ENCODE peak calls at places on chromosomes 7 and 10, in six cellular contexts. One of them, this sample, is unnamed.
A peak's percentile ranks its signal among the peaks of the same experiment; 100 is the strongest.

GRCh38 chr10:122435212-122435827 is 19.1 kb upstream of the ARMS2 start:
- DNase-seq in IMR-90: peak; percentile 55
- DNase-seq in stomach: no peak
- DNase-seq in cardiac muscle cell: peak; percentile 65
- DNase-seq in neural progenitor cell: peak; percentile 72
- DNase-seq in GM12865: peak; percentile 35
- DNase-seq in this sample: no peak

GRCh38 chr10:74371696-74372095 is 220.7 kb downstream of the ADK start:
- DNase-seq in IMR-90: peak; percentile 51
- DNase-seq in stomach: no peak
- DNase-seq in cardiac muscle cell: peak; percentile 72
- DNase-seq in neural progenitor cell: no peak
- DNase-seq in GM12865: no peak
- DNase-seq in this sample: no peak

GRCh38 chr7:151851160-151851751 is 25.7 kb downstream of the PRKAG2 start:
- DNase-seq in IMR-90: no peak
- DNase-seq in stomach: peak; percentile 80
- DNase-seq in cardiac muscle cell: no peak
- DNase-seq in neural progenitor cell: no peak
- DNase-seq in GM12865: peak; percentile 23
- DNase-seq in this sample: no peak

GRCh38 chr7:106112118-106112971 is at the start of gene SYPL1:
- DNase-seq in IMR-90: peak; percentile 88
- DNase-seq in stomach: peak; percentile 94
- DNase-seq in cardiac muscle cell: peak; percentile 97
- DNase-seq in neural progenitor cell: peak; percentile 95
- DNase-seq in GM12865: peak; percentile 96
- DNase-seq in this sample: peak; percentile 96

GRCh38 chr10:127524229-127524628 is 24.9 kb upstream of the NPS start:
- DNase-seq in IMR-90: no peak
- DNase-seq in stomach: no peak
- DNase-seq in cardiac muscle cell: no peak
- DNase-seq in neural progenitor cell: peak; percentile 42
- DNase-seq in GM12865: no peak
- DNase-seq in this sample: no peak

GRCh38 chr10:104301907-104302690 is 33.1 kb downstream of the GSTO2 start:
- DNase-seq in IMR-90: peak; percentile 40
- DNase-seq in stomach: no peak
- DNase-seq in cardiac muscle cell: peak; percentile 53
- DNase-seq in neural progenitor cell: no peak
- DNase-seq in GM12865: no peak
- DNase-seq in this sample: no peak

GRCh38 chr7:108363659-108364058 is 92.6 kb downstream of the NRCAM start:
- DNase-seq in IMR-90: no peak
- DNase-seq in stomach: no peak
- DNase-seq in cardiac muscle cell: no peak
- DNase-seq in neural progenitor cell: no peak
- DNase-seq in GM12865: no peak
- DNase-seq in this sample: no peak

GRCh38 chr10:126199221-126199998 is 188.9 kb downstream of the ADAM12 start:
- DNase-seq in IMR-90: peak; percentile 100
- DNase-seq in stomach: no peak
- DNase-seq in cardiac muscle cell: peak; percentile 95
- DNase-seq in neural progenitor cell: no peak
- DNase-seq in GM12865: no peak
- DNase-seq in this sample: no peak

GRCh38 chr7:151175793-151176311 is 8.4 kb upstream of the GBX1 start:
- DNase-seq in IMR-90: no peak
- DNase-seq in stomach: peak; percentile 24
- DNase-seq in cardiac muscle cell: no peak
- DNase-seq in neural progenitor cell: no peak
- DNase-seq in GM12865: no peak
- DNase-seq in this sample: no peak

GRCh38 chr7:19284596-19285300 is 139.5 kb upstream of the FERD3L start:
- DNase-seq in IMR-90: peak; percentile 72
- DNase-seq in stomach: no peak
- DNase-seq in cardiac muscle cell: peak; percentile 38
- DNase-seq in neural progenitor cell: no peak
- DNase-seq in GM12865: no peak
- DNase-seq in this sample: no peak

GRCh38 chr7:119935418-119936025 is 337.5 kb upstream of the KCND2 start:
- DNase-seq in IMR-90: peak; percentile 62
- DNase-seq in stomach: no peak
- DNase-seq in cardiac muscle cell: peak; percentile 76
- DNase-seq in neural progenitor cell: peak; percentile 60
- DNase-seq in GM12865: peak; percentile 45
- DNase-seq in this sample: no peak
- TF ChIP-seq CTCF in IMR-90: peak; percentile 63
- TF ChIP-seq CTCF in stomach: no peak
- TF ChIP-seq CTCF in cardiac muscle cell: peak; percentile 51
- TF ChIP-seq CTCF in neural progenitor cell: peak; percentile 68
- TF ChIP-seq CTCF in GM12865: peak; percentile 26
- TF ChIP-seq CTCF in this sample: peak; percentile 52

GRCh38 chr10:85111271-85111670 is 782.9 kb downstream of the CCSER2 start:
- DNase-seq in IMR-90: no peak
- DNase-seq in stomach: no peak
- DNase-seq in cardiac muscle cell: no peak
- DNase-seq in neural progenitor cell: no peak
- DNase-seq in GM12865: no peak
- DNase-seq in this sample: no peak

GRCh38 chr10:85100495-85100894 is 772.1 kb downstream of the CCSER2 start:
- DNase-seq in IMR-90: no peak
- DNase-seq in stomach: no peak
- DNase-seq in cardiac muscle cell: no peak
- DNase-seq in neural progenitor cell: no peak
- DNase-seq in GM12865: no peak
- DNase-seq in this sample: no peak

DNA sequence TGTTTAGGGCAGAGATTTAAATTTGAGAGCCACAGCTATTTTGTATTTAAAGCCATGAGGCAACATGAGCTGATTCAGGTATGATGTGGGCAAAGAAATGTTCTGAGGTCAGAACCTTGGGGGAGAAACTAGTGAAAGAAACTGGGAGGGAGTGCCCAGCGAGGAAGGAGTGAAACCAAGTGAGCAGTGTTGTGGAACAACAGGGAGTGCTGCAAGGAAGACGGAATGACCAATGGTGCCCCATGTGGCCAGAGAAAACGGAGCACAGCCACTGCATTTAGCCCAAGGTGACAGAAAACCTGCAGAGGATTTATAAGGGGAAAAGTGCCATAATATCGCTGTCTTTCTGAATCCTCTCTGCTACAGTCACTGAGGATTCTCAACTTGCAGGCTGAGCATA is 777.2 kb downstream of the CCSER2 start:
- DNase-seq in IMR-90: no peak
- DNase-seq in stomach: no peak
- DNase-seq in cardiac muscle cell: no peak
- DNase-seq in neural progenitor cell: peak; percentile 26
- DNase-seq in GM12865: no peak
- DNase-seq in this sample: peak; percentile 10
- TF ChIP-seq CTCF in IMR-90: no peak
- TF ChIP-seq CTCF in stomach: no peak
- TF ChIP-seq CTCF in cardiac muscle cell: no peak
- TF ChIP-seq CTCF in neural progenitor cell: peak; percentile 48
- TF ChIP-seq CTCF in GM12865: no peak
- TF ChIP-seq CTCF in this sample: no peak

DNA sequence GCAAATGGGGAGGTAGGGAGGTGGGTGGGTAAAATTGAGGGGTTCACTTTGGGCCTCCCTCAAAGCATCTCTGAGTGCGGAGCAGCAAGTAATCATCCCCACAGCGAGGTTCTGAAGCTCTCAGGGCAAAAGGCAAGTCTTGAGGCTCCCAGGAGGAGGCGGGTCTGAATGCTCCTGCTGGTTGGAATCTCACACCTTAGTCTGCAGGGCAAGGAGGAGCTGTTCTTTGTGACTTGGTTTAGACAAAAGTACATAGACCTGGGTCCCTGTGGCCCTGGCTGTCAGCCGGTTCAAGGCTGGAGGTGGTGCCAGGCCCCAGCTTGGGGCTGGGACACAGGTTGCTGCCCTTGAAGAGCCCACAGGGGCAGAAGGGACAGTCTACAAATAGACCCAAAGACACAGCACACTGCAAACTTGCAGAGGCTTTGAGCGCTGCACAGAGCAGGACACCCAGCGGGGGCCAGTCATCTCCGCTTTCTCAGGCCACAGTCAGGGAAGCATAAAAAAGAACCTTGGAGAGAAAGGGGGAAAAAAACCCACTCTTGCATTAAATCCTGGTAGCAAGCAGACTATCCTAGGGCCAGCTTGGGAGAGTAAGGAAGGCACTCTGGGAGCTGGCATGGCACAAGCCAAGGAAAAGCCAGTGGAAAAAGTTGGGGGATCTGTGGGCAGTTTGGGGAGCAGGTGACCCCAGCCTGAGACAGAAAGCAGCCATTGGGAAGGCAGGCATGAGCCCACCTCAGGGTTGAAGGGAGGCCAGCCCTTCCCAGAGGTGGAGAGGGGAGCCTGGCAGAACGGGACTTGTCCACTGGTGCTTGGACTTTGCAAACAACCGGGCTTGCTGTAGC is 928 bp upstream of the C10orf71 start:
- DNase-seq in IMR-90: no peak
- DNase-seq in stomach: no peak
- DNase-seq in cardiac muscle cell: no peak
- DNase-seq in neural progenitor cell: peak; percentile 31
- DNase-seq in GM12865: no peak
- DNase-seq in this sample: no peak
- TF ChIP-seq CTCF in IMR-90: no peak
- TF ChIP-seq CTCF in stomach: no peak
- TF ChIP-seq CTCF in cardiac muscle cell: no peak
- TF ChIP-seq CTCF in neural progenitor cell: no peak
- TF ChIP-seq CTCF in GM12865: no peak
- TF ChIP-seq CTCF in this sample: no peak

GRCh38 chr10:114819313-114819712 is 2.3 kb upstream of the FHIP2A start:
- DNase-seq in IMR-90: no peak
- DNase-seq in stomach: no peak
- DNase-seq in cardiac muscle cell: no peak
- DNase-seq in neural progenitor cell: no peak
- DNase-seq in GM12865: no peak
- DNase-seq in this sample: no peak

GRCh38 chr10:114821915-114822770 is 563 bp downstream of the FHIP2A start:
- DNase-seq in IMR-90: peak; percentile 14
- DNase-seq in stomach: peak; percentile 46
- DNase-seq in cardiac muscle cell: peak; percentile 62
- DNase-seq in neural progenitor cell: peak; percentile 53
- DNase-seq in GM12865: peak; percentile 66
- DNase-seq in this sample: peak; percentile 54

GRCh38 chr10:114822771-114823463 is 1.3 kb downstream of the FHIP2A start:
- DNase-seq in IMR-90: peak; percentile 74
- DNase-seq in stomach: no peak
- DNase-seq in cardiac muscle cell: peak; percentile 60
- DNase-seq in neural progenitor cell: no peak
- DNase-seq in GM12865: no peak
- DNase-seq in this sample: no peak

GRCh38 chr10:114824396-114824795 is 2.8 kb downstream of the FHIP2A start:
- DNase-seq in IMR-90: peak; percentile 21
- DNase-seq in stomach: no peak
- DNase-seq in cardiac muscle cell: no peak
- DNase-seq in neural progenitor cell: no peak
- DNase-seq in GM12865: no peak
- DNase-seq in this sample: no peak

GRCh38 chr10:114821293-114821914 is at the start of gene FHIP2A:
- DNase-seq in IMR-90: peak; percentile 66
- DNase-seq in stomach: peak; percentile 82
- DNase-seq in cardiac muscle cell: peak; percentile 87
- DNase-seq in neural progenitor cell: peak; percentile 89
- DNase-seq in GM12865: peak; percentile 85
- DNase-seq in this sample: peak; percentile 94
- TF ChIP-seq CTCF in IMR-90: peak; percentile 73
- TF ChIP-seq CTCF in stomach: no peak
- TF ChIP-seq CTCF in cardiac muscle cell: peak; percentile 38
- TF ChIP-seq CTCF in neural progenitor cell: peak; percentile 59
- TF ChIP-seq CTCF in GM12865: peak; percentile 67
- TF ChIP-seq CTCF in this sample: peak; percentile 66

GRCh38 chr10:26857991-26858706 is 2.6 kb downstream of the ABI1 start:
- DNase-seq in IMR-90: peak; percentile 23
- DNase-seq in stomach: no peak
- DNase-seq in cardiac muscle cell: no peak
- DNase-seq in neural progenitor cell: no peak
- DNase-seq in GM12865: peak; percentile 74
- DNase-seq in this sample: no peak

GRCh38 chr10:26855186-26855585 is 5.6 kb downstream of the ABI1 start:
- DNase-seq in IMR-90: peak; percentile 50
- DNase-seq in stomach: no peak
- DNase-seq in cardiac muscle cell: peak; percentile 31
- DNase-seq in neural progenitor cell: no peak
- DNase-seq in GM12865: no peak
- DNase-seq in this sample: no peak

GRCh38 chr10:26859241-26860025 is 1.3 kb downstream of the ABI1 start:
- DNase-seq in IMR-90: peak; percentile 38
- DNase-seq in stomach: no peak
- DNase-seq in cardiac muscle cell: no peak
- DNase-seq in neural progenitor cell: peak; percentile 20
- DNase-seq in GM12865: no peak
- DNase-seq in this sample: no peak

GRCh38 chr10:26858707-26859034 is 2.1 kb downstream of the ABI1 start:
- DNase-seq in IMR-90: no peak
- DNase-seq in stomach: no peak
- DNase-seq in cardiac muscle cell: peak; percentile 34
- DNase-seq in neural progenitor cell: no peak
- DNase-seq in GM12865: peak; percentile 25
- DNase-seq in this sample: no peak

GRCh38 chr10:26854524-26854923 is 6.2 kb downstream of the ABI1 start:
- DNase-seq in IMR-90: peak; percentile 24
- DNase-seq in stomach: no peak
- DNase-seq in cardiac muscle cell: peak; percentile 5
- DNase-seq in neural progenitor cell: no peak
- DNase-seq in GM12865: no peak
- DNase-seq in this sample: no peak
- TF ChIP-seq CTCF in IMR-90: no peak
- TF ChIP-seq CTCF in stomach: no peak
- TF ChIP-seq CTCF in cardiac muscle cell: no peak
- TF ChIP-seq CTCF in neural progenitor cell: no peak
- TF ChIP-seq CTCF in GM12865: no peak
- TF ChIP-seq CTCF in this sample: no peak

GRCh38 chr10:114387784-114388183 is 16.5 kb downstream of the AFAP1L2 start:
- DNase-seq in IMR-90: no peak
- DNase-seq in stomach: no peak
- DNase-seq in cardiac muscle cell: no peak
- DNase-seq in neural progenitor cell: peak; percentile 23
- DNase-seq in GM12865: no peak
- DNase-seq in this sample: no peak
- TF ChIP-seq CTCF in IMR-90: no peak
- TF ChIP-seq CTCF in stomach: no peak
- TF ChIP-seq CTCF in cardiac muscle cell: no peak
- TF ChIP-seq CTCF in neural progenitor cell: peak; percentile 50
- TF ChIP-seq CTCF in GM12865: no peak
- TF ChIP-seq CTCF in this sample: peak; percentile 30